ENCODE peak calls at places on chromosomes 3 and 15, in nine cellular contexts. B is BJ, S is neural progenitor cell, Z is kidney epithelial cell, O is left ventricle myocardium inferior, E is astrocyte of the cerebellum, H is psoas muscle, Y is AG09309, D is fibroblast of the aortic adventitia. I is an unnamed sample.

GRCh38 chr3:100518983-100519382 is 26.6 kb downstream of the TMEM45A start:
- DNase-seq in B (no peak), S (no peak), Z (no peak), O (no peak), E (no peak), H (no peak), Y (no peak), D (peak; percentile 54), I (no peak)

GRCh38 chr3:53242155-53242554 is 13.7 kb downstream of the TKT start:
- DNase-seq in B (no peak), S (no peak), Z (no peak), O (peak; percentile 37), E (no peak), H (no peak), Y (no peak), D (no peak), I (no peak)

GRCh38 chr15:85408270-85408746 is 27.9 kb downstream of the AKAP13 start:
- DNase-seq in B (no peak), S (no peak), Z (no peak), O (no peak), E (no peak), H (no peak), Y (no peak), D (no peak), I (no peak)

GRCh38 chr15:91100561-91101355 is 701 bp downstream of the SV2B start:
- DNase-seq in B (no peak), S (peak; percentile 23), Z (no peak), O (no peak), E (no peak), H (no peak), Y (no peak), D (peak; percentile 31), I (no peak)

GRCh38 chr15:71462638-71463037 is 347.4 kb downstream of the THSD4 start:
- DNase-seq in B (no peak), S (no peak), Z (no peak), O (no peak), E (no peak), H (no peak), Y (no peak), D (no peak), I (no peak)

GRCh38 chr3:129855454-129856419 is 37.8 kb downstream of the TMCC1 start:
- DNase-seq in B (peak; percentile 41), S (no peak), Z (no peak), O (no peak), E (peak; percentile 48), H (no peak), Y (peak; percentile 25), D (peak; percentile 78), I (peak; percentile 13)

GRCh38 chr3:96813820-96814580 is 394 bp upstream of the EPHA6 start:
- DNase-seq in B (no peak), S (peak; percentile 77), Z (peak; percentile 7), O (peak; percentile 37), E (peak; percentile 28), H (peak; percentile 24), Y (no peak), D (peak; percentile 26), I (no peak)

GRCh38 chr3:13022348-13023250 is 50.6 kb downstream of the IQSEC1 start:
- DNase-seq in B (peak; percentile 41), S (peak; percentile 87), Z (peak; percentile 42), O (peak; percentile 85), E (peak; percentile 62), H (peak; percentile 82), Y (peak; percentile 23), D (peak; percentile 90), I (no peak)

GRCh38 chr15:92158426-92158825 is 235.3 kb upstream of the ST8SIA2 start:
- DNase-seq in B (no peak), S (no peak), Z (peak; percentile 41), O (no peak), E (no peak), H (no peak), Y (no peak), D (no peak), I (no peak)

GRCh38 chr3:118641608-118642007 is 393.0 kb downstream of the IGSF11 start:
- DNase-seq in B (no peak), S (peak; percentile 77), Z (no peak), O (no peak), E (no peak), H (no peak), Y (no peak), D (no peak), I (no peak)

GRCh38 chr15:61205427-61205826 is 23.7 kb downstream of the RORA start:
- DNase-seq in B (no peak), S (no peak), Z (no peak), O (no peak), E (peak; percentile 29), H (no peak), Y (no peak), D (no peak), I (no peak)

GRCh38 chr3:192570757-192571156 is 156.6 kb downstream of the FGF12 start:
- DNase-seq in B (no peak), S (no peak), Z (no peak), O (no peak), E (no peak), H (no peak), Y (no peak), D (peak; percentile 26), I (no peak)

GRCh38 chr3:109195812-109196211 is 59.3 kb downstream of the C3orf85 start:
- DNase-seq in B (no peak), S (no peak), Z (peak; percentile 55), O (no peak), E (peak; percentile 1), H (no peak), Y (no peak), D (no peak), I (peak; percentile 52)

GRCh38 chr3:6779140-6779539 is 81.8 kb upstream of the GRM7 start:
- DNase-seq in B (no peak), S (peak; percentile 2), Z (no peak), O (no peak), E (no peak), H (no peak), Y (no peak), D (no peak), I (no peak)

GRCh38 chr3:8579943-8580342 is 64.7 kb downstream of the SSUH2 start:
- DNase-seq in B (no peak), S (no peak), Z (no peak), O (no peak), E (no peak), H (no peak), Y (no peak), D (no peak), I (no peak)

GRCh38 chr3:188796122-188796631 is 375.6 kb upstream of the TPRG1 start:
- DNase-seq in B (peak; percentile 88), S (no peak), Z (no peak), O (no peak), E (peak; percentile 86), H (no peak), Y (peak; percentile 95), D (peak; percentile 95), I (no peak)

GRCh38 chr3:61637088-61638051 is 76.0 kb downstream of the PTPRG start:
- DNase-seq in B (no peak), S (no peak), Z (no peak), O (no peak), E (no peak), H (no peak), Y (no peak), D (peak; percentile 77), I (no peak)

GRCh38 chr15:69452702-69453513 is at the start of gene RPLP1:
- DNase-seq in B (peak; percentile 61), S (peak; percentile 98), Z (peak; percentile 82), O (peak; percentile 96), E (peak; percentile 88), H (peak; percentile 96), Y (peak; percentile 84), D (peak; percentile 96), I (peak; percentile 67)

DNA sequence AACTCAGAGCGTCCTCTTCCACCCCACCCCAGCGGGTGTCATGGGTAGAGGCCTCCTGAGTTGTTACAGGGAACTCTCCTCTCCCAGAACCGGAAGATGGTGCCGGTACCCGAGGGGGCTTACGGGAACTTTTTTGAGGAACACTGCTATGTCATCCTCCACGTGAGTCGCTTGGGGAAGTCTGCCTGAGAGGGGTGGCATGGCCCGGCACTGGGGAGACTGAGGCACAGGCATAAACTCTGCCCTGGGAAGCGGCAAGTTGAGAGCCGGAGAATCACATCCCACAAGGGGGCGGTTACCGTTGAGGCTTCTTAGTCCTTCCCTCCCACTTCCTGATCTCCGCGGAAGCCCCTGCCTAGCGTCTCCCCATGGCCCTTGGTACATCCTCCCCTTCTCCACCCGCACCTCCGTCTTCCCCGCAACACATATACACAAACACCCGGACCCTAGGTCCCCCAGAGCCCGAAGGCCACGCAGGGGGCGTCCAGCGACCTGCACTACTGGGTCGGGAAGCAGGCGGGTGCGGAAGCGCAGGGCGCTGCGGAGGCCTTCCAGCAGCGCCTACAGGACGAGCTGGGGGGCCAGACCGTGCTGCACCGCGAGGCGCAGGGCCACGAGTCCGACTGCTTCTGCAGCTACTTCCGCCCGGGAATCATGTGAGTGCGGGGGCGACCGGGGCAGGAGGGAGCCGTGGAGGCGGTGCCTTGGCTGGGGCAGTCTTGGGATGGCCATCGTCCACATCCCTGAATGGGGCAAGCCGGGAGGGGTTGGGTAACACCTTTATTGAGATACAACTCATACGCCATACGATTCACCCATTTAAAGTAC is 3.4 kb downstream of the VILL start:
- DNase-seq in B (no peak), S (peak; percentile 61), Z (peak; percentile 19), O (peak; percentile 79), E (no peak), H (peak; percentile 89), Y (no peak), D (peak; percentile 75), I (no peak)
- TF ChIP-seq CTCF in B (no peak), S (peak; percentile 13), Z (peak; percentile 17), O (no peak), E (no peak), H (no peak), Y (peak; percentile 28), D (no peak), I (peak; percentile 3)

GRCh38 chr3:156665296-156665695 is 9.1 kb upstream of the TIPARP start:
- DNase-seq in B (peak; percentile 41), S (no peak), Z (no peak), O (no peak), E (no peak), H (no peak), Y (no peak), D (peak; percentile 71), I (no peak)
- H3K4me3 ChIP-seq in B (no peak overlapping the region), S (no peak overlapping the region), Z (no peak overlapping the region), O (no peak overlapping the region), E (no peak overlapping the region), H (no peak overlapping the region), Y (no peak overlapping the region), D (no peak overlapping the region), I (no peak overlapping the region)

DNA sequence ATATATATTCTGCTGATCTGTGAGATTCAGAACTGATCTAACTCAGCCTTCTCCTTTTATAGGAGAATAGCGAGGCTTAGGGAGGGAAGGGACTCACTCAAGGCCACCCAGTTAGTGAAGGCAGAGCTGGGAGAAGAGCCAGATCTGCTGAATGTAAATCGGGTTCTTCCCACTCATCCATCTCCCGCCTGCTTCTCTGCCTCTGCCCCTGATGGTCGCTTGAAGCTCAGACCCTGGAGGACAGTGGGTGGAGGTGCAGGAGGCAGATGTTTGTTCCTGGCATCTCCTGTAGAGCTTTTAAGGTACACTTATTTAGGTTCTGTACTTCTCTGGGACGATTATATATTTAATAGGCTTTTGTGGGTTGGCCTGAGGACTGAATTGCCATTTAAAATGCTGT is 4.3 kb downstream of the PDIA5 start:
- DNase-seq in B (no peak), S (peak; percentile 38), Z (no peak), O (no peak), E (no peak), H (no peak), Y (no peak), D (peak; percentile 30), I (no peak)
- TF ChIP-seq CTCF in B (no peak), S (peak; percentile 41), Z (no peak), O (no peak), E (peak; percentile 42), H (no peak), Y (no peak), D (peak; percentile 36), I (no peak)

GRCh38 chr15:72591361-72591760 is 63.1 kb upstream of the GOLGA6B start:
- DNase-seq in B (peak; percentile 51), S (no peak), Z (no peak), O (no peak), E (peak; percentile 11), H (no peak), Y (peak; percentile 13), D (peak; percentile 61), I (no peak)
- H3K4me3 ChIP-seq in B (no peak overlapping the region), S (no peak overlapping the region), Z (no peak overlapping the region), O (no peak overlapping the region), E (no peak overlapping the region), H (no peak overlapping the region), Y (no peak overlapping the region), D (no peak overlapping the region), I (no peak overlapping the region)